ENCODE peak calls at places on chromosomes 5 and 9, in five cellular contexts. X is tibial nerve, R is IMR-90, F is foreskin fibroblast, Z is neural progenitor cell. T is an unnamed sample.

GRCh38 chr5:135437796-135438560 is 9.2 kb downstream of the DCANP1 start:
- DNase-seq in X (no peak), R (peak; percentile 96), F (peak; percentile 94), Z (no peak), T (peak; percentile 95)

GRCh38 chr5:132264546-132265335 is 7.2 kb downstream of the PDLIM4 start:
- DNase-seq in X (no peak), R (no peak), F (no peak), Z (no peak), T (no peak)

GRCh38 chr9:108474356-108474755 is 381.4 kb downstream of the ACTL7B start:
- DNase-seq in X (no peak), R (no peak), F (no peak), Z (peak; percentile 2), T (no peak)

GRCh38 chr5:80318212-80318611 is 1.6 kb upstream of the SPZ1 start:
- DNase-seq in X (no peak), R (peak; percentile 28), F (peak; percentile 8), Z (no peak), T (peak; percentile 46)

GRCh38 chr5:143177263-143177994 is 226.1 kb downstream of the NR3C1 start:
- DNase-seq in X (no peak), R (peak; percentile 99), F (peak; percentile 14), Z (no peak), T (peak; percentile 94)

GRCh38 chr5:173333900-173334685 is 5.9 kb upstream of the STC2 start:
- DNase-seq in X (no peak), R (peak; percentile 80), F (no peak), Z (no peak), T (peak; percentile 85)

GRCh38 chr5:178318893-178319292 is 86.3 kb upstream of the PHYKPL start:
- DNase-seq in X (no peak), R (no peak), F (no peak), Z (no peak), T (no peak)

GRCh38 chr9:125524522-125524921 is 182.5 kb downstream of the MAPKAP1 start:
- DNase-seq in X (no peak), R (peak; percentile 23), F (no peak), Z (peak; percentile 53), T (peak; percentile 34)

GRCh38 chr5:175805256-175806011 is 65.9 kb upstream of the CPLX2 start:
- DNase-seq in X (no peak), R (no peak), F (no peak), Z (no peak), T (no peak)

GRCh38 chr5:176895350-176895749 is 3.8 kb downstream of the HK3 start:
- DNase-seq in X (no peak), R (no peak), F (no peak), Z (no peak), T (no peak)

GRCh38 chr9:82991684-82992083 is 71.3 kb downstream of the RASEF start:
- DNase-seq in X (no peak), R (no peak), F (no peak), Z (no peak), T (no peak)

GRCh38 chr5:1665803-1666202 is 133.8 kb downstream of the MRPL36 start:
- DNase-seq in X (no peak), R (no peak), F (no peak), Z (no peak), T (no peak)

GRCh38 chr9:131981116-131981847 is 98.4 kb downstream of the MED27 start:
- DNase-seq in X (no peak), R (no peak), F (no peak), Z (peak; percentile 17), T (no peak)

GRCh38 chr5:19855453-19855852 is 132.5 kb downstream of the CDH18 start:
- DNase-seq in X (no peak), R (no peak), F (no peak), Z (no peak), T (no peak)

GRCh38 chr5:135222171-135222681 is 176.8 kb downstream of the MACROH2A1 start:
- DNase-seq in X (no peak), R (no peak), F (no peak), Z (no peak), T (no peak)

GRCh38 chr5:157459715-157460599 is at the start of gene NIPAL4:
- DNase-seq in X (no peak), R (no peak), F (no peak), Z (peak; percentile 55), T (no peak)

GRCh38 chr5:146533260-146533857 is 17.4 kb upstream of the GPR151 start:
- DNase-seq in X (peak; percentile 45), R (peak; percentile 50), F (peak; percentile 21), Z (peak; percentile 87), T (peak; percentile 45)

GRCh38 chr5:110086658-110087388 is 397.1 kb downstream of the MAN2A1 start:
- DNase-seq in X (peak; percentile 60), R (peak; percentile 29), F (peak; percentile 80), Z (no peak), T (peak; percentile 93)

GRCh38 chr5:18105449-18105848 is 471.2 kb downstream of the TAF11L14 start:
- DNase-seq in X (no peak), R (no peak), F (no peak), Z (no peak), T (no peak)

GRCh38 chr5:18101532-18101931 is 467.3 kb downstream of the TAF11L14 start:
- DNase-seq in X (no peak), R (no peak), F (no peak), Z (no peak), T (no peak)

GRCh38 chr5:18102733-18103132 is 468.5 kb downstream of the TAF11L14 start:
- DNase-seq in X (no peak), R (no peak), F (no peak), Z (peak; percentile 17), T (no peak)
- TF ChIP-seq CTCF in X (no peak), R (no peak), F (no peak), Z (peak; percentile 49), T (no peak)

DNA sequence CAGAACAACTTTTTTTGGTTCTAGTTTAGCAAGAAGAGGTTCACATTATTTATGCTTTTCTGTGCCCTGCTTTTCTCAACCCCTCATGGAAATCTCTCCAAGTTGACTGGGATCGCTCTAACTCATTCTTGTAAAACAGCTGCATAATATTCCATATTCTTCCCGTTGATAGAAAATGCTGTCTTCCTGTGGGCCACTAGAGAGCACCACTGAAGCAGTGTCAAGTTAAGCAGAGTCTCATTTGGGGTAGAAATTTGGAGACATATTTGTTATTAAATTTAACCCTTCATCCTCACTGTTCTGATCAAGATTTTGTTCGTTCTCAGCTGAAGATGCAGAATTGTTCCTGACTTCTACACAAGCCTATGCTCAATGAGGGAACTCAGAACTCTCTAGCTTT is 140.1 kb downstream of the CEMIP2 start:
- DNase-seq in X (no peak), R (peak; percentile 6), F (no peak), Z (no peak), T (peak; percentile 13)
- TF ChIP-seq CTCF in X (no peak), R (peak; percentile 39), F (peak; percentile 29), Z (peak; percentile 16), T (peak; percentile 59)

DNA sequence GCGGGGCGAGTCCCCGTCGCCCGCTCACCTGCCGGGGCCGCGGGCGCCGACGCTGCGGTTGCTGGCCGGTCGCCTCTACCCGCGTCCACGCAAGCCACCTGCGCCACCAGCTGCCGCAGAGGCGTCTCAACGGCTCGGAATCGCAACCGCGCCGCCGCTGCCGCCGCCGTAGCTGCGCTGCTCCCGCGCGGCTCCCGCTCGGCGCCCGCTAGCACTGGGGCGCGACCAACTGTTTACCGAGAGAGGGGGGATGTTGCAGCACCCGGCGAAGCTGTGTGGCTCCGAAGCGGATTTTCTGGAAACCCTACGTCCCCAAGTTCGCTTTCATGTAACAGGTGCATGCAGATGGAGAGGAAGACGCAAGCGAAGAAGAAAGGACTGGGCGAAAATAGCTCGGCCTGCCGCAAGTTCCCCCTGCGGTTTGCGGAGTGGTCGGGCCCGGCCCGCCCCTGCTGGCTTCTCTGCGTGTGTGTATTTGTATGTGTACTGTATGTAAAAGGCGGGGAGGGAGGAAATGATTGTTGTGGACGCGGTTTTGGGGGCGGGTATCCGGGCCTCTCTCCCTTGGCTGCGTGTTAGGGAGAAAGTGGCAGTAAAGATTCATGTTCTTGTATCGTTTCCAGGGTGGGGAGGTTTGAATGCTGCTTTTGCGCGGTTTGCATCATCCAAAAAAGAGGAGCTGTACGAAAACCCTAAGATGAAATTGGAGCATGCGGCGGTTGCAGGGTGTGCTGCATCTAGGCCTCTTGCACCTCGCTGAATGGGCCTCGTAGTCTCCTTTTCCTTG is at the start of gene PSIP1:
- DNase-seq in X (peak; percentile 44), R (peak; percentile 75), F (peak; percentile 74), Z (peak; percentile 94), T (peak; percentile 84)
- TF ChIP-seq CTCF in X (no peak), R (no peak), F (no peak), Z (no peak), T (peak; percentile 6)

GRCh38 chr5:128155793-128156192 is 72.2 kb downstream of the SLC12A2 start:
- DNase-seq in X (no peak), R (no peak), F (no peak), Z (peak; percentile 3), T (no peak)
- TF ChIP-seq CTCF in X (no peak), R (no peak), F (no peak), Z (no peak), T (peak; percentile 20)

GRCh38 chr9:121197135-121197534 is 4.5 kb downstream of the RAB14 start:
- DNase-seq in X (no peak), R (no peak), F (no peak), Z (no peak), T (no peak)
- TF ChIP-seq CTCF in X (no peak), R (no peak), F (no peak), Z (no peak), T (peak; percentile 22)

GRCh38 chr9:98485706-98486105 is 223.0 kb downstream of the GABBR2 start:
- DNase-seq in X (no peak), R (no peak), F (no peak), Z (no peak), T (no peak)

GRCh38 chr9:98484218-98484617 is 224.5 kb downstream of the GABBR2 start:
- DNase-seq in X (no peak), R (peak; percentile 54), F (peak; percentile 30), Z (peak; percentile 22), T (peak; percentile 67)

GRCh38 chr9:98491231-98491651 is 217.5 kb downstream of the GABBR2 start:
- DNase-seq in X (no peak), R (no peak), F (no peak), Z (no peak), T (no peak)

GRCh38 chr9:98491778-98492177 is 217.0 kb downstream of the GABBR2 start:
- DNase-seq in X (no peak), R (peak; percentile 76), F (peak; percentile 39), Z (peak; percentile 9), T (peak; percentile 76)

GRCh38 chr9:98488578-98489312 is 220.0 kb downstream of the GABBR2 start:
- DNase-seq in X (no peak), R (peak; percentile 98), F (peak; percentile 95), Z (no peak), T (peak; percentile 97)
- TF ChIP-seq CTCF in X (no peak), R (peak; percentile 28), F (no peak), Z (no peak), T (no peak)

GRCh38 chr9:124122813-124123462 is 111.4 kb downstream of the LHX2 start:
- DNase-seq in X (no peak), R (peak; percentile 43), F (peak; percentile 53), Z (no peak), T (peak; percentile 66)
- TF ChIP-seq CTCF in X (no peak), R (peak; percentile 47), F (peak; percentile 75), Z (peak; percentile 36), T (peak; percentile 64)

T was measured in AG10803.